ENCODE peak calls at places on chromosomes 1 and 21, in five cellular contexts. C is BE2C, B is astrocyte, P is cardiac muscle cell, Y is adrenal gland. J is an unnamed sample.

GRCh38 chr1:220921991-220922390 is 42.7 kb downstream of the HLX start:
- DNase-seq in C (no peak), B (no peak), P (no peak), Y (no peak), J (no peak)

GRCh38 chr1:1938613-1939295 is 19.7 kb upstream of the TMEM52 start:
- DNase-seq in C (no peak), B (no peak), P (no peak), Y (no peak), J (no peak)

GRCh38 chr1:154962238-154962678 is 676 bp upstream of the PYGO2 start:
- DNase-seq in C (no peak), B (no peak), P (peak), Y (peak), J (peak)

GRCh38 chr1:92482665-92483441 is 3.9 kb downstream of the GFI1 start:
- DNase-seq in C (no peak), B (no peak), P (peak), Y (no peak), J (no peak)

GRCh38 chr1:227756172-227756959 is 21.1 kb downstream of the SNAP47 start:
- DNase-seq in C (no peak), B (no peak), P (no peak), Y (peak), J (no peak)

GRCh38 chr1:21763694-21764419 is 19.1 kb downstream of the USP48 start:
- DNase-seq in C (no peak), B (no peak), P (no peak), Y (no peak), J (no peak)

GRCh38 chr1:85278853-85279314 is 2.5 kb upstream of the BCL10 start:
- DNase-seq in C (no peak), B (peak), P (no peak), Y (peak), J (peak)

GRCh38 chr1:176820292-176821056 is 344.0 kb downstream of the ASTN1 start:
- DNase-seq in C (no peak), B (no peak), P (no peak), Y (no peak), J (no peak)

GRCh38 chr1:5822726-5823125 is 169.5 kb downstream of the NPHP4 start:
- DNase-seq in C (no peak), B (no peak), P (no peak), Y (no peak), J (no peak)

GRCh38 chr1:211237579-211237978 is 21.6 kb upstream of the RCOR3 start:
- DNase-seq in C (no peak), B (no peak), P (no peak), Y (no peak), J (no peak)

GRCh38 chr21:33402011-33402979 is 918 bp upstream of the IFNGR2 start:
- DNase-seq in C (no peak), B (peak), P (peak), Y (peak), J (peak)

GRCh38 chr1:59199147-59199546 is 97.7 kb upstream of the FGGY start:
- DNase-seq in C (no peak), B (no peak), P (no peak), Y (no peak), J (no peak)

GRCh38 chr1:200359610-200360163 is 50.1 kb downstream of the ZNF281 start:
- DNase-seq in C (no peak), B (peak), P (no peak), Y (no peak), J (peak)

GRCh38 chr1:113255728-113256347 is 134.5 kb upstream of the MAGI3 start:
- DNase-seq in C (no peak), B (peak), P (no peak), Y (no peak), J (no peak)
- H3K4me3 ChIP-seq in C (no peak), B (no peak), P (no peak), Y (no peak), J (no peak)

DNA sequence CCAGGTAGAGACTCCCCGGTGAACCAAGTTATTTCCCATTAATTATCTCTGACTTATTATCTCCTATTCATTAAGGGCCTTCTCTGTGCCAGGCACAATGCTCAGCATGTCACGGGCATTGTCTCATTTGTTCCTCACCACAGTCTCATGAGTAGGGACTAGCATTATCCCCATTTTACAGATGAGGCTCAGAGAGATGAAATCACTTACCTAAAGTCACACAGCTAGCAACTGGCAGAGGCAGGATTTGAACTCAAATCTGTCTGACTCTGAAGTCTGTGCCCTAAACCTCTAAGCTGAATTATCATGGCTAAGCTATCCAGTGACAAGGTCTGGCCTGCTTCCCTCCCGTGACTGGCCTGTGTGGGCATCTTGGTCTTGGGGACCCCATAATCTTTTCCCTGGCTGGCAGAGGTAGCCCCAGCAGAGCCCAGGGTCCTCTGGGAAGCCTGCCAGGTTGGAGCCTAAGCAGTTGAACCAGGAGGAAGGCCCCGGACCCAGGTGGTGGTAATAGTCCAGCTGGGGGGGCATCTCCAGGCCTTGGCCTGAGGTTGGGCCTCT is 4.5 kb downstream of the MAP7D1 start:
- DNase-seq in C (no peak), B (no peak), P (no peak), Y (no peak), J (no peak)
- H3K4me3 ChIP-seq in C (no peak), B (peak), P (no peak), Y (no peak), J (peak)

GRCh38 chr1:164563821-164564251 is 4.9 kb downstream of the PBX1 start:
- DNase-seq in C (no peak), B (no peak), P (no peak), Y (no peak), J (no peak)
- H3K4me3 ChIP-seq in C (no peak), B (peak), P (peak), Y (no peak), J (peak)

GRCh38 chr1:168223681-168224515 is 1.9 kb upstream of the SFT2D2 start:
- DNase-seq in C (no peak), B (no peak), P (no peak), Y (no peak), J (peak)
- H3K4me3 ChIP-seq in C (no peak), B (no peak), P (no peak), Y (no peak), J (no peak)

GRCh38 chr21:45416619-45417018 is 11.7 kb downstream of the COL18A1 start:
- DNase-seq in C (no peak), B (no peak), P (no peak), Y (no peak), J (no peak)
- H3K4me3 ChIP-seq in C (no peak), B (no peak), P (no peak), Y (no peak), J (no peak)

GRCh38 chr1:26306290-26307221 is at the start of gene UBXN11:
- DNase-seq in C (peak), B (peak), P (peak), Y (peak), J (peak)
- H3K4me3 ChIP-seq in C (peak), B (peak), P (peak), Y (peak), J (peak)

J was measured in foreskin fibroblast.